ENCODE peak calls at places on chromosome 14, in seven cellular contexts. N, G, A, F, M, Z and V are unnamed samples. For H3K27me3, the result is how much of the 10 kb centered on the place peaks cover.

GRCh38 chr14:105088812-105089745 is 23.8 kb upstream of the GPR132 start:
- DNase-seq in M (no peak), N (peak), A (no peak), G (no peak), F (no peak), Z (peak), V (peak)

GRCh38 chr14:103833711-103834110 is 13.7 kb downstream of the PPP1R13B start:
- DNase-seq in A (no peak), Z (no peak), M (no peak), N (no peak), F (no peak), G (no peak), V (no peak)

GRCh38 chr14:25050494-25051170 is 685 bp upstream of the STXBP6 start:
- DNase-seq in G (no peak), M (peak), N (no peak), F (no peak), Z (peak), A (no peak), V (no peak)

GRCh38 chr14:96170961-96171592 is 33.6 kb upstream of the BDKRB2 start:
- DNase-seq in G (no peak), N (peak), Z (no peak), M (no peak), A (no peak), F (no peak), V (no peak)

GRCh38 chr14:72677664-72678063 is 216.2 kb downstream of the DPF3 start:
- DNase-seq in Z (peak), G (no peak), F (no peak), M (no peak), A (no peak), N (no peak), V (no peak)

GRCh38 chr14:21367582-21368144 is 16.2 kb downstream of the SUPT16H start:
- DNase-seq in A (no peak), Z (no peak), G (no peak), N (no peak), M (no peak), F (no peak), V (no peak)

GRCh38 chr14:46250113-46250703 is 401.4 kb downstream of the RPL10L start:
- DNase-seq in N (no peak), A (no peak), F (peak), G (no peak), M (no peak), Z (peak), V (no peak)

GRCh38 chr14:91719839-91720238 is 12.0 kb downstream of the CATSPERB start:
- DNase-seq in M (no peak), G (no peak), F (no peak), A (no peak), N (no peak), Z (no peak), V (no peak)

GRCh38 chr14:81559385-81559784 is 25.7 kb upstream of the SEL1L start:
- DNase-seq in A (no peak), M (no peak), G (no peak), F (no peak), Z (no peak), N (no peak), V (no peak)

GRCh38 chr14:53613404-53614253 is 343.0 kb downstream of the BMP4 start:
- DNase-seq in G (no peak), F (no peak), N (no peak), M (peak), A (no peak), Z (no peak), V (no peak)

GRCh38 chr14:61269321-61270083 is 11.6 kb downstream of the TMEM30B start:
- DNase-seq in A (no peak), G (no peak), M (peak), F (no peak), N (peak), Z (peak), V (peak)

GRCh38 chr14:32129124-32129523 is 52.0 kb downstream of the ARHGAP5 start:
- DNase-seq in A (no peak), Z (peak), G (no peak), M (peak), F (no peak), N (no peak), V (no peak)

GRCh38 chr14:104254735-104255400 is 116.5 kb downstream of the KIF26A start:
- DNase-seq in N (no peak), A (no peak), G (no peak), F (no peak), Z (no peak), M (no peak), V (no peak)

GRCh38 chr14:72024043-72024407 is 91.8 kb downstream of the RGS6 start:
- DNase-seq in A (peak), F (peak), Z (peak), G (no peak), N (peak), M (peak), V (peak)

GRCh38 chr14:72643317-72643801 is 250.5 kb downstream of the DPF3 start:
- DNase-seq in G (no peak), A (no peak), M (peak), F (peak), Z (peak), N (peak), V (no peak)

GRCh38 chr14:69260979-69261605 is 1.1 kb downstream of the GALNT16 start:
- DNase-seq in Z (peak), N (peak), M (no peak), F (no peak), G (no peak), A (no peak), V (peak)

GRCh38 chr14:68825729-68826128 is 32.9 kb upstream of the ZFP36L1 start:
- DNase-seq in F (no peak), G (no peak), N (no peak), A (no peak), M (no peak), Z (no peak), V (no peak)

GRCh38 chr14:54002653-54003052 is 46.0 kb upstream of the BMP4 start:
- DNase-seq in F (no peak), M (peak), G (no peak), Z (peak), N (no peak), A (no peak), V (no peak)

DNA sequence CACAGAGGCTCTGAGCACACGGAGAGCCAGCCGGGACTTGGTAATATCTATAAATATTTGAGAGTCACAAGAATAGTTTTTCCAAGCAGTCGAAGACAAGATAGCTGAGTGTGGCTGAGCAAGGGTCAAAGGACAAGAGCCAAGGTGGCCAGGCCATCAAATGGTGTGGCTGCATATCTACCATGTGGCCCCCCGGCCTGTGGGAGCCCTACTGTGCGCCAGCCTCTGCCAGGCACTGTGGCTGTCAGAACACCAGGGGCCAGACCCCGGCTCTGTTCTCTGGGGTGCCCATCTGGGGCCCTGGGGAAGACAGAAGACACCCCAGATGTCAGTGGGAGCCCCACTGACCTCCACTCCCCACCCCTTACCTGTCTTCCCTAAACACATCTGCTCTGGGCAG is 22.7 kb downstream of the BEGAIN start:
- DNase-seq in A (no peak), N (no peak), G (no peak), F (no peak), Z (no peak), M (no peak), V (no peak)
- H3K4me3 ChIP-seq in A (no peak), N (no peak), G (no peak), F (no peak), Z (no peak), M (no peak), V (no peak)

DNA sequence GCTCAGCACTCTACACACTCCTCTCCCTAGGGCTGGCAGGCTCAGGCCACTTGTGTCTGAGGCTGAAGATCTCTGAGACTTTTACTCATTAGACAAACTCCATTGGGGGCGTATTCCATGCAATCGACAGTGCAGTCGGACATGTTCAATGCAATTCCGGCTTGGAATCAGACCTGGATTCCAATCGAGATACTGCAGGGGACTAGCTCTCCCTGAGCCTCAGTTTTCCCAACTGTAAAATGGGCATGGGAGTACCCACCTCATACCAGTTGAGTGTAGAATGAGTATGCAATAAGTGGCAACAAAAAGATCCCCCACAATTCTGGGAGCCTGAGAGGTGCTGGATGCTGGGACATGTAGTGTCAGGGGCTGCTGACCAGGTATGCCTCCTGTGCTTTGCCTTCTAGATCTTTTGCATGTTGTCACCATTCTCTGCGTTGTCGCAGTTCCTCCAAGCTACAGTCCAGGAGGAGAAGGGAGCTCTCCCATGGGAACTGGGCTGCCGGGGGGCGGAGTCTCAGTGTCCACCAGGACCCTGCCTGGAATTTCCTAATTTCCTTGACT is 8.3 kb downstream of the TTC6 start:
- DNase-seq in M (no peak), F (no peak), G (no peak), A (no peak), N (no peak), Z (no peak), V (no peak)
- H3K27me3 ChIP-seq in M (half or more), F (half or more), G (under half), A (half or more), N (under half), Z (half or more), V (under half)

DNA sequence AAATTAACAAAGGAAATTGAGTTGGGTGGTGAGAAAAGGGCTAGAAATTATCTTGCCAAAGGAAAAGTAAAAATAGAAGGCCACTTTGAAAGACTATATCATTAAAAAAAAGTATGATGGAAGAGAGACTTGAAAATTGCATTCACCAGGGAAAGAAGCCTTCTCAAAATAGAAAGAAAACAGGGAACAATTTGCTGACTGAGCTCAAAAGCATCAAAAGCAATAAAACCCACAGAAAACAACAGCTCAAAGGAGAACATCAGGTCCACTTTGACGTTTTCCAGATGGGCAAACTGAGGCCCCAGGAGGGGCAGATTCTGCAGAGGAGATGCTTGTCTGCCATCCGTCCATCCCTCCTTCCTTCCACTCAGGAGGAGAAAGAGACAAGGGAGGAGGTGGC is 226.2 kb upstream of the RTL1 start:
- DNase-seq in N (no peak), G (no peak), A (no peak), M (no peak), F (no peak), Z (no peak), V (no peak)
- H3K4me3 ChIP-seq in N (no peak), G (no peak), A (no peak), M (no peak), F (no peak), Z (no peak), V (no peak)

GRCh38 chr14:55585854-55586253 is 5.8 kb downstream of the KTN1 start:
- DNase-seq in Z (peak), F (no peak), G (no peak), N (no peak), A (no peak), M (peak), V (no peak)
- H3K27me3 ChIP-seq in Z (under half), F (under half), G (under half), N (under half), A (under half), M (under half), V (under half)

DNA sequence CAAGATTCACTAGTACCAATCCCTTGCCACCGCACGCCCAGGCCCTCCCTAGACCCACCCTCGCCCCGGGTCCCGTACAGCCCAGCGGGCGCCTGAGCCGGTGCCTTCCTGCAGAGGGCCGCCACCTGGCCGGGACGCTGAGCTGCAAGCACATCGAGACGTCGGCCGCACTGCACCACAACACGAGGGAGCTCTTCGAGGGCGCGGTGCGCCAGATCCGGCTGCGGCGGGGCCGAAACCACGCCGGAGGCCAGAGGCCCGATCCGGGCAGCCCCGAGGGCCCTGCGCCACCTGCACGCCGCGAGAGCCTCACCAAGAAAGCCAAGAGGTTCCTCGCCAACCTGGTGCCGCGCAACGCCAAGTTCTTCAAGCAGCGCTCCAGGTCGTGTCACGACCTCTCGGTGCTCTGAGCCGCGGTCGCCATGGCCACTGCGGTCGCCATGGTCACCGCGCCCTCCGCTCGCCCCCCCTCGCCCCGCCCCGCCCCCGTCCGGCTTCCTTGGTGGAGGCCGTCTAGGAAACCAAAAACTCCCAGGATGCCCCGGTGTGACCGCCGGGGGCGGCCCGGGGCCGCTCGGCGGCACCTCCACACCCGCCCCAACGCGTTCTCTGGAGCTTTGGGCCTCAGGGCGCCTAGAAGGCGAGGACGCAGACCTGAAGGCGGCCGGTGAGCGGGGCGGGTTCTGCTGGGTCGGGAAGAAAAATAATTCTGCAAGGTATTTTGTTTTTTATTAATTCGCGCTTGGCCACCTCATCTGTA is 3.7 kb downstream of the REM2 start:
- DNase-seq in F (peak), M (peak), A (no peak), G (no peak), Z (peak), N (peak), V (peak)
- H3K4me3 ChIP-seq in F (peak), M (peak), A (peak), G (peak), Z (peak), N (peak), V (peak)